ENCODE peak calls at places on chromosome 19, in five cellular contexts. S, I, Z, Q and C are unnamed samples.

GRCh38 chr19:34224996-34225658 is 29.2 kb upstream of the GARRE1 start:
- DNase-seq in S (no peak), I (no peak), Z (no peak), Q (no peak), C (no peak)

GRCh38 chr19:48501961-48502719 is 9.5 kb downstream of the LMTK3 start:
- DNase-seq in S (peak), I (no peak), Z (no peak), Q (peak), C (peak)

GRCh38 chr19:54955356-54955755 is 8.0 kb upstream of the NLRP7 start:
- DNase-seq in S (no peak), I (no peak), Z (no peak), Q (no peak), C (no peak)

GRCh38 chr19:14796021-14796420 is 17.7 kb upstream of the ADGRE2 start:
- DNase-seq in S (no peak), I (no peak), Z (no peak), Q (no peak), C (no peak)

GRCh38 chr19:55156202-55157063 is 1.1 kb downstream of the TNNI3 start:
- DNase-seq in S (peak), I (no peak), Z (peak), Q (no peak), C (peak)

GRCh38 chr19:55698256-55698655 is 23.2 kb downstream of the EPN1 start:
- DNase-seq in S (no peak), I (no peak), Z (no peak), Q (peak), C (no peak)

GRCh38 chr19:33777753-33778088 is 18.9 kb upstream of the KCTD15 start:
- DNase-seq in S (no peak), I (no peak), Z (no peak), Q (no peak), C (no peak)

GRCh38 chr19:58476498-58477015 is 405 bp downstream of the ZNF446 start:
- DNase-seq in S (no peak), I (no peak), Z (no peak), Q (no peak), C (peak)

GRCh38 chr19:10882108-10882457 is 10.7 kb downstream of the CARM1 start:
- DNase-seq in S (no peak), I (no peak), Z (peak), Q (no peak), C (no peak)

GRCh38 chr19:50362030-50362412 is 3.4 kb downstream of the NAPSA start:
- DNase-seq in S (no peak), I (no peak), Z (no peak), Q (peak), C (no peak)

GRCh38 chr19:48806518-48806817 is 4.4 kb downstream of the BCAT2 start:
- DNase-seq in S (no peak), I (peak), Z (no peak), Q (no peak), C (no peak)

GRCh38 chr19:13172335-13173128 is 22.3 kb downstream of the IER2 start:
- DNase-seq in S (no peak), I (peak), Z (peak), Q (peak), C (no peak)

GRCh38 chr19:46984077-46985010 is 35.3 kb upstream of the NPAS1 start:
- DNase-seq in S (no peak), I (no peak), Z (peak), Q (no peak), C (no peak)

GRCh38 chr19:45578861-45579260 is 5.7 kb downstream of the OPA3 start:
- DNase-seq in S (no peak), I (no peak), Z (no peak), Q (no peak), C (no peak)

GRCh38 chr19:10105241-10106099 is 692 bp upstream of the PPAN start:
- DNase-seq in S (peak), I (no peak), Z (no peak), Q (no peak), C (no peak)

GRCh38 chr19:16330811-16331690 is 6.4 kb downstream of the KLF2 start:
- DNase-seq in S (no peak), I (no peak), Z (no peak), Q (no peak), C (no peak)

GRCh38 chr19:12937243-12938053 is 961 bp upstream of the CALR start:
- DNase-seq in S (peak), I (peak), Z (no peak), Q (no peak), C (peak)

GRCh38 chr19:10115392-10116084 is 4.0 kb downstream of the P2RY11 start:
- DNase-seq in S (no peak), I (no peak), Z (no peak), Q (peak), C (no peak)

GRCh38 chr19:2035590-2035991 is 15.5 kb downstream of the MKNK2 start:
- DNase-seq in S (no peak), I (no peak), Z (no peak), Q (peak), C (no peak)

GRCh38 chr19:42313096-42313839 is at the start of gene TMEM145:
- DNase-seq in S (peak), I (no peak), Z (no peak), Q (no peak), C (peak)

GRCh38 chr19:54339646-54340358 is 840 bp upstream of the LILRA4 start:
- DNase-seq in S (no peak), I (peak), Z (no peak), Q (no peak), C (no peak)

GRCh38 chr19:49786432-49786831 is 19.6 kb downstream of the AP2A1 start:
- DNase-seq in S (no peak), I (peak), Z (no peak), Q (no peak), C (no peak)

GRCh38 chr19:16446108-16447014 is 25.4 kb downstream of the EPS15L1 start:
- DNase-seq in S (peak), I (no peak), Z (no peak), Q (no peak), C (no peak)

GRCh38 chr19:7869910-7870511 is 4.2 kb downstream of the PRR36 start:
- DNase-seq in S (peak), I (no peak), Z (no peak), Q (peak), C (peak)

GRCh38 chr19:13091400-13092161 is 11.1 kb downstream of the LYL1 start:
- DNase-seq in S (no peak), I (peak), Z (peak), Q (no peak), C (no peak)

GRCh38 chr19:31419871-31420430 is 70.7 kb upstream of the TSHZ3 start:
- DNase-seq in S (no peak), I (no peak), Z (no peak), Q (no peak), C (no peak)

GRCh38 chr19:53471916-53472315 is 4.4 kb downstream of the ZNF813 start:
- DNase-seq in S (no peak), I (no peak), Z (no peak), Q (no peak), C (no peak)

GRCh38 chr19:1592023-1592754 is 476 bp downstream of the MBD3 start:
- DNase-seq in S (peak), I (peak), Z (peak), Q (peak), C (peak)

GRCh38 chr19:2428027-2428690 is 773 bp upstream of the TIMM13 start:
- DNase-seq in S (no peak), I (no peak), Z (peak), Q (peak), C (no peak)

GRCh38 chr19:7917292-7918061 is 2.7 kb upstream of the SNAPC2 start:
- DNase-seq in S (peak), I (no peak), Z (no peak), Q (peak), C (no peak)

GRCh38 chr19:11356676-11357550 is 1.7 kb downstream of the PLPPR2 start:
- DNase-seq in S (no peak), I (no peak), Z (no peak), Q (no peak), C (no peak)

GRCh38 chr19:53903055-53903680 is 5.9 kb upstream of the CACNG7 start:
- DNase-seq in S (peak), I (no peak), Z (no peak), Q (no peak), C (peak)

GRCh38 chr19:40322271-40322610 is 26.0 kb downstream of the C19orf47 start:
- DNase-seq in S (no peak), I (no peak), Z (no peak), Q (no peak), C (no peak)

GRCh38 chr19:47272448-47273312 is 2.0 kb upstream of the INAFM1 start:
- DNase-seq in S (no peak), I (peak), Z (peak), Q (peak), C (no peak)

GRCh38 chr19:7680606-7681335 is at the start of gene TRAPPC5:
- DNase-seq in S (peak), I (peak), Z (peak), Q (peak), C (peak)

GRCh38 chr19:40279120-40279551 is 6.0 kb downstream of the AKT2 start:
- DNase-seq in S (no peak), I (peak), Z (peak), Q (peak), C (no peak)

GRCh38 chr19:10419646-10420443 is 493 bp upstream of the PDE4A start:
- DNase-seq in S (peak), I (no peak), Z (no peak), Q (no peak), C (peak)

GRCh38 chr19:14475251-14476073 is at the start of gene PTGER1:
- DNase-seq in S (no peak), I (no peak), Z (no peak), Q (no peak), C (no peak)

GRCh38 chr19:9797871-9798270 is 21.0 kb downstream of the FBXL12 start:
- DNase-seq in S (no peak), I (no peak), Z (no peak), Q (no peak), C (no peak)

DNA sequence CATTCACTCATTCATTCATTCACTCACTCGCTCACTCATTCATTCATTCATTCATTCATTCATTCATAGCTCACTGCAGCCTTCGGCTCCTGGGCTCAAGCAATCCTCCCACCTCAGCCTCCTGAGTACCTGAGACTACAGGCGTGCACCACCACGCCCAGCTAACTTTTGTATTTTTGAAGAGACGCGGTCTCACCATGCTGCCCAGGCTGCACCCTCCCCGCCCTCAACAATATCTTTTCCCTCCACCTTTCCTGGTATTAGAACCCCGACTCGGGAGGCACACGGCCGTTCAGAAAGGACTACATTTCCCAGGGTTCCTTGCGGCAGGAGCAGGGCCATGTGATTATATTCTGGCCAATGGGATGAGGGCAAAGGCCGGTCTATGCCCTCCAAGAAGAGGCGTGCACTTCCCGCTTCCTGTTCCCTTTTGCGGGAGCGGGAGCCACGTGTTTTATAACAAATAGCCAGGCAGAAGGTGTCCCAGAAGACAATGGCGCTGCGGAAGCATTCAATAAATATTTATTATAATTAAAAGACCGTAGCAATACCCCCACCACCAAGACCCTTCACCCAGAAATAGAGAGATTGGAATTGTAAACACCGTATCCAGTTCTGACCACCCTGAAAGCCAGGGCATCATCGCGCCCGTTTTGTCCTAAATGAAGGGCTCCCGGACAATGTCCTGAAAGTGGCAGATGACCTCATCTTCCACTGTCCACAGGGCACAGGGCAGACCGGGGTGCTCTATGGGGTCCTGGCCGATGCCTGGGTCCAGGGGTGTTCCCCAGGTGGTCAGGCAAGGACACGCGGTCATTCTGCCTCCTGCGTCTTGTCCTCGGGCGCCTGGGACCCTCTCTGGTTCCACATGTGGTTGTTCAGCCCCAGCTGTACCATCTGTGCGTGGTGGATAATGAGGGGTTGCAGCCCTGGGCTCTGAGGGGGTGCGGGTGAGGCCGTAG is 15.8 kb downstream of the TICAM1 start:
- DNase-seq in S (peak), I (peak), Z (peak), Q (peak), C (peak)
- H3K4me3 ChIP-seq in S (no peak), I (peak), Z (peak), Q (peak), C (no peak)

GRCh38 chr19:18423258-18424020 is 4.2 kb downstream of the SSBP4 start:
- DNase-seq in S (no peak), I (no peak), Z (no peak), Q (peak), C (no peak)

GRCh38 chr19:18424890-18425514 is 5.8 kb downstream of the SSBP4 start:
- DNase-seq in S (no peak), I (no peak), Z (no peak), Q (no peak), C (no peak)

GRCh38 chr19:18422530-18423191 is 3.5 kb downstream of the SSBP4 start:
- DNase-seq in S (peak), I (no peak), Z (no peak), Q (peak), C (peak)

GRCh38 chr19:18425515-18426415 is 6.6 kb downstream of the SSBP4 start:
- DNase-seq in S (no peak), I (peak), Z (peak), Q (no peak), C (no peak)

DNA sequence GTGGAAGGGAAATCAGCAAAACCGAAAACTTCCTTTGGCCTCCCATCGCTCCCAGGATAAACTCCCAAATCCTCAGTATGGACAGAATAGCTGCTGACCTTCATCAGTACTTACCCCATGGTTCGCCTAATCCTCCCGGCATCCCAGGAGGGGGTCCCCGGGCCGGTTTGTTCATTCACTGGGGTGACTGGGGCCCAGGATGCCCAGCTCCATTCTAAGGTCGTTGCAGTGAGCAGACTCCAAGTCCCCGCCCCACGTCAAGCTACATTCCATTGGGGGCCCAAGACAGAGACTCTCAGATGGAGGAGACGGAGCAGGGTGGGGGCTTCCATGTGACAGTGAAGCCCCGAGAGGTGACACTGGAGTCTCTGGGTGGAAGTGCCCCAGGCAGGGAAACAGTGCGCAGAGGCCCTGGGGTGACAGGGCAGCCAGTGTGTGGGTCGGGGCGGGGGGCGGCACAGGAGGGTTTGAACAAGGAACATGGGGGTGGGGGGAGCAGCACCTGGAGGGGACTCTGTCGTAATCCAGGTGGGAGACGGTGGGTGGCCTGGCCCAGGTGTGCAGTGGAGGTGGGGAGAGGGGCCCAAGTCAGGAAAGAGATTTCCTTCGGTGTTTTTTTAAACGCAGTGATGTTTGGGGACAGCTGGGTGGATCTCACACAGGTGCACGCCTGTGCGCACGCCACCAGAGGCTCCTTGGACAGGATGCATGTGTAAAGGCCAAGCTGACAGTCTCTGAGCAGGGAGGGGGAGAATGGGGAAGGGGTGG is 5.1 kb downstream of the SSBP4 start:
- DNase-seq in S (peak), I (no peak), Z (no peak), Q (no peak), C (no peak)
- H3K27ac ChIP-seq in S (peak), I (peak), Z (no peak), Q (no peak), C (no peak)

GRCh38 chr19:38786572-38787265 is 2.3 kb upstream of the LGALS7B start:
- DNase-seq in S (no peak), I (no peak), Z (no peak), Q (peak), C (no peak)
- TF ChIP-seq CTCF in S (no peak), I (no peak), Z (no peak), Q (no peak), C (no peak)

GRCh38 chr19:295687-296370 is 4.6 kb upstream of the PLPP2 start:
- DNase-seq in S (no peak), I (no peak), Z (no peak), Q (peak), C (no peak)

GRCh38 chr19:293436-294110 is 2.4 kb upstream of the PLPP2 start:
- DNase-seq in S (no peak), I (no peak), Z (no peak), Q (no peak), C (no peak)

GRCh38 chr19:296476-297225 is 5.4 kb upstream of the PLPP2 start:
- DNase-seq in S (no peak), I (peak), Z (no peak), Q (peak), C (no peak)

GRCh38 chr19:294341-294818 is 3.2 kb upstream of the PLPP2 start:
- DNase-seq in S (no peak), I (no peak), Z (no peak), Q (no peak), C (no peak)

DNA sequence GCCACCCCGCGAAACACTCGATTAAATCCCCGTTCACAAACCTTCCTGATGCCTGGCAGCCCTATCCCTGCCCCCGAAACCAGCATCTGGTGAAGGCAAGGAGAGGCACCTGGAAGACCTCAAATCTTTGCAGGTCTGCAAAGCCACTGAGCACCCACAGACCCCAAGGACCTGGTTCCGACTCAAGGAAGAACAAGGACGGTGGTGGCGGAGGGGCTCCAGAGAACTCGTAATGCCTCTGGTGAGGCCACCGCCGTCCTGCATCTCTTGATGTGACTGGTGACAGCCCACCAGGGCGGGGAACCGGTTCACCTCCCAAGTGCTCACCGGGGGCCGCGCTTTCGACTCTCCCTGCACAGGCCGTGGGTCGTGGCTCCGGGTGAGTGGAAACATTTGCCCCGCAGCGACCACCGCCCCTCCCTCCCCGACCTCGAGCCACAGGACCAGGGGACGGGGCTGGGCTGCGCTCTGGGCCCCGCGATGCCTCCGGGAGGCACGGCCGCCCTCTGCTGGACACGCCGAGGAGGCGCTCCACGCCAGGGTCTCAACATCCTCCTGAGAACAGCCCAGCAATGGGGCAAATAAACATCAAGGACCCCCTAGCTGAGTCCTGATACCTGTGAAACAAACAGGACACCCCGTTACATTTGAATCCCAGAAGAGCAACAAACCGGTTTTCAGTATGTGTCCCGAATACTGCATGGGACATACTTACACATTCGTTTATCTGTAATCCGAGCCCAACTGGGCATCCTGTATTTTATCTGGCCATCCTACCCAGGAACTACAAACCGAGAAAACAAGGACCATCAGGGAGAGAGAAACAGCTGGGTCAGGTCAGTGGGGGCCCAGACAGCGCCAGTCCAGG is 3.9 kb upstream of the PLPP2 start:
- DNase-seq in S (peak), I (no peak), Z (no peak), Q (peak), C (peak)
- H3K4me3 ChIP-seq in S (no peak), I (no peak), Z (peak), Q (peak), C (no peak)

DNA sequence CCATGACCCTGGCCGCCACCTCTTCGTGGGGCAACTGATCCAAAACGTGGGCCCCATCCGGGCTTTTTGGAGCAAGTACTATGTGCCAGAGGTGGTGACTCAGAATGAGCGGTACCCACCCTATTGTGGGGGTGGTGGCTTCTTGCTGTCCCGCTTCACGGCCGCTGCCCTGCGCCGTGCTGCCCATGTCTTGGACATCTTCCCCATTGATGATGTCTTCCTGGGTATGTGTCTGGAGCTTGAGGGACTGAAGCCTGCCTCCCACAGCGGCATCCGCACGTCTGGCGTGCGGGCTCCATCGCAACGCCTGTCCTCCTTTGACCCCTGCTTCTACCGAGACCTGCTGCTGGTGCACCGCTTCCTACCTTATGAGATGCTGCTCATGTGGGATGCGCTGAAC is 9.6 kb downstream of the INSL3 start:
- DNase-seq in S (no peak), I (no peak), Z (no peak), Q (no peak), C (no peak)
- H3K27ac ChIP-seq in S (no peak), I (no peak), Z (no peak), Q (no peak), C (no peak)